ENCODE peak calls at places on chromosome 7, in eight cellular contexts. F is suprapubic skin; B is CD8-positive, alpha-beta memory T cell; E is colonic mucosa; K is body of pancreas; U is neural progenitor cell; X is small intestine; V is transverse colon. J is an unnamed sample.

GRCh38 chr7:28296571-28297483 is 115.5 kb upstream of the CREB5 start:
- DNase-seq in E (peak; percentile 27), X (peak; percentile 7), B (peak; percentile 26), K (no peak), V (peak; percentile 27), F (no peak), U (peak; percentile 59), J (no peak)

GRCh38 chr7:4794591-4795350 is 19.3 kb downstream of the AP5Z1 start:
- DNase-seq in V (no peak), U (no peak), K (no peak), X (no peak), F (no peak), B (no peak), E (no peak), J (no peak)

GRCh38 chr7:30625283-30625682 is 30.6 kb downstream of the GARS1 start:
- DNase-seq in B (no peak), F (no peak), V (no peak), U (no peak), K (no peak), X (no peak), E (no peak), J (no peak)

GRCh38 chr7:134443396-134444070 is 15.4 kb downstream of the AKR1B1 start:
- DNase-seq in F (no peak), X (no peak), B (no peak), U (no peak), E (no peak), K (no peak), V (no peak), J (no peak)

GRCh38 chr7:106504620-106505019 is 156.3 kb downstream of the CCDC71L start:
- DNase-seq in X (no peak), K (no peak), B (no peak), E (no peak), V (no peak), U (no peak), F (no peak), J (no peak)

GRCh38 chr7:26397786-26398435 is 106.2 kb downstream of the SNX10 start:
- DNase-seq in B (no peak), U (peak; percentile 78), X (peak; percentile 3), K (peak; percentile 37), F (peak; percentile 73), E (peak; percentile 59), V (peak; percentile 37), J (no peak)

GRCh38 chr7:92246363-92247101 is 758 bp downstream of the ANKIB1 start:
- DNase-seq in U (peak; percentile 1), B (peak; percentile 50), X (peak; percentile 34), F (no peak), E (peak; percentile 44), K (no peak), V (peak; percentile 15), J (no peak)

GRCh38 chr7:156079156-156079555 is 266.9 kb upstream of the SHH start:
- DNase-seq in V (no peak), F (no peak), X (no peak), E (no peak), B (no peak), U (no peak), K (no peak), J (no peak)

GRCh38 chr7:132430863-132431822 is 145.1 kb downstream of the PLXNA4 start:
- DNase-seq in X (peak; percentile 97), U (no peak), F (no peak), K (no peak), B (peak; percentile 65), E (peak; percentile 84), V (peak; percentile 72), J (peak; percentile 89)

GRCh38 chr7:54967384-54967783 is 51.4 kb upstream of the EGFR start:
- DNase-seq in U (no peak), V (no peak), K (peak; percentile 36), B (no peak), X (no peak), E (no peak), F (no peak), J (no peak)

GRCh38 chr7:114910787-114911186 is 11.1 kb upstream of the MDFIC start:
- DNase-seq in V (no peak), K (no peak), F (no peak), U (no peak), B (no peak), E (no peak), X (no peak), J (no peak)

GRCh38 chr7:135094472-135095237 is 53.2 kb upstream of the TMEM140 start:
- DNase-seq in V (no peak), K (no peak), F (no peak), B (no peak), E (no peak), U (no peak), X (no peak), J (no peak)

GRCh38 chr7:80699030-80699638 is 60.7 kb downstream of the CD36 start:
- DNase-seq in X (peak; percentile 65), K (no peak), E (no peak), F (no peak), B (peak; percentile 7), V (no peak), U (peak; percentile 58), J (no peak)

GRCh38 chr7:115191506-115191905 is 269.6 kb downstream of the MDFIC start:
- DNase-seq in E (no peak), B (no peak), F (no peak), V (no peak), U (no peak), X (no peak), K (no peak), J (no peak)

GRCh38 chr7:22387583-22387982 is 30.6 kb upstream of the RAPGEF5 start:
- DNase-seq in V (no peak), U (no peak), B (no peak), E (no peak), F (no peak), K (no peak), X (no peak), J (no peak)

GRCh38 chr7:133268355-133268754 is 15.5 kb downstream of the EXOC4 start:
- DNase-seq in X (peak; percentile 22), K (no peak), E (no peak), U (no peak), V (no peak), F (no peak), B (no peak), J (no peak)

GRCh38 chr7:64872351-64872750 is 30.7 kb upstream of the ZNF273 start:
- DNase-seq in E (peak; percentile 13), K (no peak), X (no peak), U (no peak), V (no peak), F (peak; percentile 48), B (no peak), J (no peak)

GRCh38 chr7:107505997-107506682 is 36.3 kb downstream of the GPR22 start:
- DNase-seq in E (peak; percentile 81), U (no peak), V (peak; percentile 71), B (no peak), F (no peak), X (peak; percentile 84), K (peak; percentile 81), J (no peak)

GRCh38 chr7:66683770-66684123 is 55.1 kb downstream of the KCTD7 start:
- DNase-seq in K (no peak), X (no peak), E (no peak), U (no peak), F (peak; percentile 61), V (no peak), B (no peak), J (no peak)

GRCh38 chr7:141073641-141074161 is at the start of gene TMEM178B:
- DNase-seq in F (no peak), B (no peak), V (no peak), U (peak; percentile 63), E (no peak), K (peak; percentile 19), X (no peak), J (no peak)
- H3K4me3 ChIP-seq in F (peak within 1 kb of the TSS; percentile 59), B (peak within 1 kb of the TSS; percentile 37), V (peak within 1 kb of the TSS; percentile 38), U (peak within 1 kb of the TSS; percentile 81), E (peak within 1 kb of the TSS; percentile 53), K (peak within 1 kb of the TSS; percentile 10), X (peak within 1 kb of the TSS; percentile 51), J (peak within 1 kb of the TSS; percentile 46)

GRCh38 chr7:99395616-99396327 is 12.6 kb downstream of the PDAP1 start:
- DNase-seq in U (no peak), E (no peak), F (no peak), B (no peak), V (no peak), X (no peak), K (no peak), J (no peak)

GRCh38 chr7:99398891-99399445 is 9.4 kb downstream of the PDAP1 start:
- DNase-seq in K (no peak), U (no peak), F (no peak), X (no peak), B (no peak), E (no peak), V (no peak), J (no peak)

GRCh38 chr7:99399597-99399996 is 8.8 kb downstream of the PDAP1 start:
- DNase-seq in V (no peak), B (no peak), X (no peak), E (no peak), K (no peak), F (no peak), U (no peak), J (no peak)

GRCh38 chr7:99397632-99397983 is 10.8 kb downstream of the PDAP1 start:
- DNase-seq in X (no peak), U (no peak), F (no peak), K (no peak), V (no peak), E (no peak), B (no peak), J (no peak)

GRCh38 chr7:99396914-99397631 is 11.3 kb downstream of the PDAP1 start:
- DNase-seq in B (no peak), F (no peak), X (no peak), E (no peak), U (no peak), K (no peak), V (no peak), J (no peak)
- H3K36me3 ChIP-seq in B (peaks cover 63% of the 10 kb centered on the region), F (peaks cover 81% of the 10 kb centered on the region), X (peaks cover 11% of the 10 kb centered on the region), E (peaks cover 27% of the 10 kb centered on the region), U (no peaks in the 10 kb centered on the region), K (peaks cover 26% of the 10 kb centered on the region), V (peaks cover 16% of the 10 kb centered on the region), J (peaks cover 82% of the 10 kb centered on the region)

GRCh38 chr7:94909023-94909466 is 1.7 kb downstream of the PPP1R9A start:
- DNase-seq in F (no peak), E (no peak), U (no peak), B (no peak), X (no peak), V (no peak), K (no peak), J (no peak)

GRCh38 chr7:94907026-94907419 is 371 bp upstream of the PPP1R9A start:
- DNase-seq in K (no peak), E (no peak), V (no peak), X (no peak), F (no peak), U (no peak), B (no peak), J (no peak)

GRCh38 chr7:94908204-94909022 is 1.0 kb downstream of the PPP1R9A start:
- DNase-seq in U (peak; percentile 83), V (peak; percentile 29), E (peak; percentile 43), B (no peak), F (peak; percentile 59), X (peak; percentile 42), K (peak; percentile 52), J (no peak)

GRCh38 chr7:94906035-94906796 is 1.2 kb upstream of the PPP1R9A start:
- DNase-seq in E (no peak), K (no peak), V (no peak), U (no peak), B (no peak), F (no peak), X (no peak), J (no peak)

GRCh38 chr7:94907420-94908203 is at the start of gene PPP1R9A:
- DNase-seq in K (peak; percentile 69), X (peak; percentile 63), B (no peak), F (no peak), U (peak; percentile 87), V (peak; percentile 61), E (peak; percentile 57), J (no peak)
- H3K4me3 ChIP-seq in K (peak within 1 kb of the TSS; percentile 24), X (peak within 1 kb of the TSS; percentile 67), B (no peak within 1 kb of the TSS), F (peak within 1 kb of the TSS; percentile 56), U (peak within 1 kb of the TSS; percentile 63), V (peak within 1 kb of the TSS; percentile 62), E (peak within 1 kb of the TSS; percentile 50), J (peak within 1 kb of the TSS; percentile 64)

GRCh38 chr7:77416621-77417371 is 647 bp upstream of the GSAP start:
- DNase-seq in U (no peak), B (no peak), V (no peak), E (no peak), K (no peak), F (no peak), X (no peak), J (no peak)
- H3K36me3 ChIP-seq in U (no peaks in the 10 kb centered on the region), B (no peaks in the 10 kb centered on the region), V (no peaks in the 10 kb centered on the region), E (no peaks in the 10 kb centered on the region), K (no peaks in the 10 kb centered on the region), F (no peaks in the 10 kb centered on the region), X (no peaks in the 10 kb centered on the region), J (no peaks in the 10 kb centered on the region)

J was measured in ascending aorta.